ENCODE peak calls at places on chromosomes 16 and 17, in six cellular contexts. M is cardiac fibroblast; W is GM06990; T is stimulated activated CD4-positive, alpha-beta T cell treated with anti-CD3 and anti-CD28 coated beads, TNF-alpha, amount 100 ng/mL, for 48 hours; A is NCI-H2029; C is CD4-positive, alpha-beta T cell. E is an unnamed sample.

GRCh38 chr16:52068447-52069074 is 478.4 kb downstream of the TOX3 start:
- DNase-seq in W (no peak), C (no peak), M (peak; percentile 13), A (peak; percentile 32), T (no peak), E (peak; percentile 66)

GRCh38 chr16:2689968-2690830 is 7.9 kb downstream of the KCTD5 start:
- DNase-seq in A (no peak), T (no peak), M (no peak), W (no peak), C (no peak), E (no peak)

GRCh38 chr17:74276051-74276476 is 2.0 kb downstream of the DNAI2 start:
- DNase-seq in M (peak; percentile 83), T (no peak), A (no peak), W (no peak), C (no peak), E (no peak)

GRCh38 chr17:27323538-27324212 is 29.8 kb downstream of the WSB1 start:
- DNase-seq in C (no peak), T (no peak), A (peak; percentile 78), M (peak; percentile 94), W (no peak), E (no peak)

GRCh38 chr16:3983081-3983520 is 102.6 kb upstream of the CREBBP start:
- DNase-seq in W (no peak), C (peak; percentile 12), T (peak; percentile 34), A (peak; percentile 76), M (peak; percentile 75), E (peak; percentile 46)

GRCh38 chr17:52106638-52107261 is 51.8 kb downstream of the CA10 start:
- DNase-seq in C (no peak), T (peak; percentile 16), W (no peak), A (peak; percentile 29), M (peak; percentile 40), E (peak; percentile 20)

GRCh38 chr16:49061315-49061714 is 220.3 kb downstream of the CBLN1 start:
- DNase-seq in A (no peak), T (no peak), C (no peak), M (no peak), W (no peak), E (no peak)

GRCh38 chr16:3744018-3744417 is 26.7 kb upstream of the TRAP1 start:
- DNase-seq in W (no peak), A (no peak), T (no peak), M (no peak), C (no peak), E (no peak)

GRCh38 chr16:4342866-4343744 is 8.0 kb downstream of the PAM16 start:
- DNase-seq in W (no peak), T (no peak), M (no peak), C (no peak), A (no peak), E (no peak)

GRCh38 chr17:10262451-10262850 is 64.0 kb upstream of the GAS7 start:
- DNase-seq in T (no peak), C (no peak), W (no peak), M (no peak), A (no peak), E (no peak)

GRCh38 chr16:27838536-27839175 is 224.9 kb downstream of the GSG1L start:
- DNase-seq in T (no peak), W (no peak), M (no peak), C (no peak), A (no peak), E (no peak)

GRCh38 chr16:12311887-12312286 is 335.4 kb downstream of the SNX29 start:
- DNase-seq in M (no peak), T (no peak), C (no peak), W (no peak), A (no peak), E (no peak)

GRCh38 chr16:29789775-29790182 is 772 bp upstream of the KIF22 start:
- DNase-seq in M (no peak), A (no peak), T (no peak), C (no peak), W (no peak), E (peak; percentile 28)

GRCh38 chr17:383771-384621 is 31.4 kb upstream of the RPH3AL start:
- DNase-seq in A (no peak), W (no peak), M (no peak), C (no peak), T (no peak), E (no peak)

GRCh38 chr17:81527591-81528383 is at the start of gene FSCN2:
- DNase-seq in W (no peak), T (no peak), M (no peak), C (no peak), A (peak; percentile 60), E (no peak)

GRCh38 chr17:6610011-6610410 is 30.5 kb downstream of the KIAA0753 start:
- DNase-seq in A (no peak), M (no peak), W (no peak), T (no peak), C (no peak), E (no peak)